ENCODE peak calls at places on chromosome 20, in eight cellular contexts. One of them, this sample, is unnamed.

GRCh38 chr20:57398231-57398821 is 7.1 kb downstream of the RBM38 start:
- DNase-seq in epithelial cell of proximal tubule: no peak
- DNase-seq in cardiac muscle cell: no peak
- DNase-seq in neural progenitor cell: no peak
- DNase-seq in left cardiac atrium: peak
- DNase-seq in COR-L47: peak
- DNase-seq in sigmoid colon: peak
- DNase-seq in fibroblast of the conjunctiva: no peak
- DNase-seq in this sample: no peak

GRCh38 chr20:37875776-37876175 is 27.2 kb upstream of the VSTM2L start:
- DNase-seq in epithelial cell of proximal tubule: no peak
- DNase-seq in cardiac muscle cell: no peak
- DNase-seq in neural progenitor cell: no peak
- DNase-seq in left cardiac atrium: no peak
- DNase-seq in COR-L47: no peak
- DNase-seq in sigmoid colon: no peak
- DNase-seq in fibroblast of the conjunctiva: no peak
- DNase-seq in this sample: no peak

GRCh38 chr20:56985286-56985685 is 281.2 kb downstream of the BMP7 start:
- DNase-seq in epithelial cell of proximal tubule: no peak
- DNase-seq in cardiac muscle cell: no peak
- DNase-seq in neural progenitor cell: no peak
- DNase-seq in left cardiac atrium: no peak
- DNase-seq in COR-L47: no peak
- DNase-seq in sigmoid colon: no peak
- DNase-seq in fibroblast of the conjunctiva: no peak
- DNase-seq in this sample: no peak

GRCh38 chr20:35772563-35773058 is 796 bp downstream of the PHF20 start:
- DNase-seq in epithelial cell of proximal tubule: no peak
- DNase-seq in cardiac muscle cell: no peak
- DNase-seq in neural progenitor cell: peak
- DNase-seq in left cardiac atrium: no peak
- DNase-seq in COR-L47: no peak
- DNase-seq in sigmoid colon: no peak
- DNase-seq in fibroblast of the conjunctiva: no peak
- DNase-seq in this sample: no peak

GRCh38 chr20:33647603-33648395 is 14.3 kb upstream of the C20orf144 start:
- DNase-seq in epithelial cell of proximal tubule: no peak
- DNase-seq in cardiac muscle cell: peak
- DNase-seq in neural progenitor cell: no peak
- DNase-seq in left cardiac atrium: no peak
- DNase-seq in COR-L47: no peak
- DNase-seq in sigmoid colon: no peak
- DNase-seq in fibroblast of the conjunctiva: peak
- DNase-seq in this sample: no peak

GRCh38 chr20:18805881-18806280 is 7.7 kb upstream of the SCP2D1 start:
- DNase-seq in epithelial cell of proximal tubule: no peak
- DNase-seq in cardiac muscle cell: no peak
- DNase-seq in neural progenitor cell: no peak
- DNase-seq in left cardiac atrium: no peak
- DNase-seq in COR-L47: no peak
- DNase-seq in sigmoid colon: no peak
- DNase-seq in fibroblast of the conjunctiva: no peak
- DNase-seq in this sample: no peak

GRCh38 chr20:1617055-1617454 is 2.8 kb downstream of the SIRPB1 start:
- DNase-seq in epithelial cell of proximal tubule: no peak
- DNase-seq in cardiac muscle cell: peak
- DNase-seq in neural progenitor cell: no peak
- DNase-seq in left cardiac atrium: no peak
- DNase-seq in COR-L47: no peak
- DNase-seq in sigmoid colon: no peak
- DNase-seq in fibroblast of the conjunctiva: no peak
- DNase-seq in this sample: no peak

GRCh38 chr20:8454137-8454712 is 322.2 kb downstream of the PLCB1 start:
- DNase-seq in epithelial cell of proximal tubule: peak
- DNase-seq in cardiac muscle cell: peak
- DNase-seq in neural progenitor cell: peak
- DNase-seq in left cardiac atrium: peak
- DNase-seq in COR-L47: peak
- DNase-seq in sigmoid colon: no peak
- DNase-seq in fibroblast of the conjunctiva: peak
- DNase-seq in this sample: no peak

GRCh38 chr20:61118429-61119224 is 133.4 kb upstream of the CDH4 start:
- DNase-seq in epithelial cell of proximal tubule: no peak
- DNase-seq in cardiac muscle cell: no peak
- DNase-seq in neural progenitor cell: no peak
- DNase-seq in left cardiac atrium: no peak
- DNase-seq in COR-L47: no peak
- DNase-seq in sigmoid colon: no peak
- DNase-seq in fibroblast of the conjunctiva: no peak
- DNase-seq in this sample: no peak

GRCh38 chr20:59752704-59753460 is 148.5 kb downstream of the PHACTR3 start:
- DNase-seq in epithelial cell of proximal tubule: no peak
- DNase-seq in cardiac muscle cell: no peak
- DNase-seq in neural progenitor cell: no peak
- DNase-seq in left cardiac atrium: no peak
- DNase-seq in COR-L47: no peak
- DNase-seq in sigmoid colon: no peak
- DNase-seq in fibroblast of the conjunctiva: no peak
- DNase-seq in this sample: no peak

GRCh38 chr20:23078351-23078993 is 7.7 kb downstream of the CD93 start:
- DNase-seq in epithelial cell of proximal tubule: peak
- DNase-seq in cardiac muscle cell: peak
- DNase-seq in neural progenitor cell: peak
- DNase-seq in left cardiac atrium: no peak
- DNase-seq in COR-L47: no peak
- DNase-seq in sigmoid colon: peak
- DNase-seq in fibroblast of the conjunctiva: peak
- DNase-seq in this sample: no peak

GRCh38 chr20:46260480-46260879 is 47.8 kb downstream of the CDH22 start:
- DNase-seq in epithelial cell of proximal tubule: no peak
- DNase-seq in cardiac muscle cell: no peak
- DNase-seq in neural progenitor cell: no peak
- DNase-seq in left cardiac atrium: peak
- DNase-seq in COR-L47: no peak
- DNase-seq in sigmoid colon: no peak
- DNase-seq in fibroblast of the conjunctiva: no peak
- DNase-seq in this sample: no peak

GRCh38 chr20:5316188-5317158 is at the start of gene PROKR2:
- DNase-seq in epithelial cell of proximal tubule: no peak
- DNase-seq in cardiac muscle cell: peak
- DNase-seq in neural progenitor cell: peak
- DNase-seq in left cardiac atrium: no peak
- DNase-seq in COR-L47: no peak
- DNase-seq in sigmoid colon: no peak
- DNase-seq in fibroblast of the conjunctiva: no peak
- DNase-seq in this sample: peak

GRCh38 chr20:36201198-36201597 is 35.1 kb upstream of the AAR2 start:
- DNase-seq in epithelial cell of proximal tubule: no peak
- DNase-seq in cardiac muscle cell: no peak
- DNase-seq in neural progenitor cell: no peak
- DNase-seq in left cardiac atrium: no peak
- DNase-seq in COR-L47: no peak
- DNase-seq in sigmoid colon: peak
- DNase-seq in fibroblast of the conjunctiva: no peak
- DNase-seq in this sample: no peak

GRCh38 chr20:36214684-36215256 is 21.5 kb upstream of the AAR2 start:
- DNase-seq in epithelial cell of proximal tubule: no peak
- DNase-seq in cardiac muscle cell: peak
- DNase-seq in neural progenitor cell: peak
- DNase-seq in left cardiac atrium: no peak
- DNase-seq in COR-L47: peak
- DNase-seq in sigmoid colon: no peak
- DNase-seq in fibroblast of the conjunctiva: peak
- DNase-seq in this sample: no peak

GRCh38 chr20:25750765-25751696 is 54.4 kb upstream of the ZNF337 start:
- DNase-seq in epithelial cell of proximal tubule: no peak
- DNase-seq in cardiac muscle cell: peak
- DNase-seq in neural progenitor cell: peak
- DNase-seq in left cardiac atrium: peak
- DNase-seq in COR-L47: peak
- DNase-seq in sigmoid colon: peak
- DNase-seq in fibroblast of the conjunctiva: peak
- DNase-seq in this sample: peak

GRCh38 chr20:38812182-38812581 is 6.7 kb downstream of the PPP1R16B start:
- DNase-seq in epithelial cell of proximal tubule: no peak
- DNase-seq in cardiac muscle cell: no peak
- DNase-seq in neural progenitor cell: no peak
- DNase-seq in left cardiac atrium: no peak
- DNase-seq in COR-L47: no peak
- DNase-seq in sigmoid colon: no peak
- DNase-seq in fibroblast of the conjunctiva: no peak
- DNase-seq in this sample: no peak

GRCh38 chr20:58246346-58246745 is 17.9 kb upstream of the ANKRD60 start:
- DNase-seq in epithelial cell of proximal tubule: no peak
- DNase-seq in cardiac muscle cell: peak
- DNase-seq in neural progenitor cell: peak
- DNase-seq in left cardiac atrium: no peak
- DNase-seq in COR-L47: no peak
- DNase-seq in sigmoid colon: no peak
- DNase-seq in fibroblast of the conjunctiva: peak
- DNase-seq in this sample: no peak

GRCh38 chr20:23118766-23119165 is 32.6 kb upstream of the CD93 start:
- DNase-seq in epithelial cell of proximal tubule: no peak
- DNase-seq in cardiac muscle cell: no peak
- DNase-seq in neural progenitor cell: no peak
- DNase-seq in left cardiac atrium: no peak
- DNase-seq in COR-L47: no peak
- DNase-seq in sigmoid colon: peak
- DNase-seq in fibroblast of the conjunctiva: no peak
- DNase-seq in this sample: no peak

GRCh38 chr20:59044796-59045195 is 2.2 kb upstream of the PRELID3B start:
- DNase-seq in epithelial cell of proximal tubule: no peak
- DNase-seq in cardiac muscle cell: no peak
- DNase-seq in neural progenitor cell: no peak
- DNase-seq in left cardiac atrium: no peak
- DNase-seq in COR-L47: no peak
- DNase-seq in sigmoid colon: no peak
- DNase-seq in fibroblast of the conjunctiva: no peak
- DNase-seq in this sample: no peak

GRCh38 chr20:34579191-34579661 is 20.7 kb downstream of the MAP1LC3A start:
- DNase-seq in epithelial cell of proximal tubule: peak
- DNase-seq in cardiac muscle cell: peak
- DNase-seq in neural progenitor cell: no peak
- DNase-seq in left cardiac atrium: peak
- DNase-seq in COR-L47: no peak
- DNase-seq in sigmoid colon: no peak
- DNase-seq in fibroblast of the conjunctiva: peak
- DNase-seq in this sample: peak

This sample was measured in NCI-H2227 treated with DMSO at 0.1 percent for 48 hours.